ENCODE peak calls at places on chromosomes 13 and 19, in six cellular contexts. A, E, Z, G, N and W are unnamed samples. For H3K27me3, the result is how much of the 10 kb centered on the place peaks cover.

GRCh38 chr19:4391701-4392543 is 8.4 kb downstream of the SH3GL1 start:
- DNase-seq in N (no peak), Z (peak), A (no peak), E (no peak), G (peak), W (peak)

GRCh38 chr19:21604351-21604926 is 99.0 kb downstream of the ZNF429 start:
- DNase-seq in E (no peak), N (no peak), A (no peak), G (peak), Z (peak), W (peak)

GRCh38 chr13:97189943-97190342 is 32.2 kb upstream of the MBNL2 start:
- DNase-seq in Z (no peak), N (no peak), A (no peak), G (no peak), E (no peak), W (no peak)

GRCh38 chr19:7637374-7638256 is 705 bp downstream of the STXBP2 start:
- DNase-seq in A (no peak), G (no peak), N (peak), Z (peak), E (peak), W (no peak)

GRCh38 chr13:105070452-105070851 is 1465.0 kb downstream of the EFNB2 start:
- DNase-seq in G (peak), E (no peak), A (no peak), Z (no peak), N (no peak), W (no peak)

GRCh38 chr19:55661826-55662225 is 7.0 kb downstream of the U2AF2 start:
- DNase-seq in E (no peak), G (no peak), A (no peak), N (no peak), Z (no peak), W (no peak)

GRCh38 chr19:49767380-49767779 is 579 bp downstream of the AP2A1 start:
- DNase-seq in N (no peak), E (peak), Z (peak), A (no peak), G (no peak), W (no peak)

GRCh38 chr19:18086590-18087138 is at the start of gene IL12RB1:
- DNase-seq in N (peak), A (no peak), E (no peak), G (no peak), Z (no peak), W (no peak)

GRCh38 chr13:75702476-75702875 is 66.3 kb downstream of the LMO7 start:
- DNase-seq in A (no peak), E (no peak), G (no peak), Z (no peak), N (no peak), W (no peak)

GRCh38 chr13:50845211-50845610 is 1.7 kb upstream of the DLEU7 start:
- DNase-seq in Z (peak), A (no peak), E (no peak), N (no peak), G (peak), W (no peak)

GRCh38 chr19:53906211-53907192 is 2.6 kb upstream of the CACNG7 start:
- DNase-seq in E (peak), Z (peak), N (peak), A (no peak), G (no peak), W (no peak)

GRCh38 chr19:41785653-41786052 is 10.7 kb upstream of the CEACAM3 start:
- DNase-seq in E (peak), G (peak), N (peak), A (no peak), Z (peak), W (peak)

GRCh38 chr19:1833540-1833939 is 14.7 kb downstream of the REXO1 start:
- DNase-seq in A (no peak), G (no peak), Z (no peak), N (no peak), E (no peak), W (no peak)

GRCh38 chr13:41554626-41555386 is 97.5 kb downstream of the RGCC start:
- DNase-seq in Z (no peak), E (no peak), N (no peak), G (no peak), A (no peak), W (no peak)

GRCh38 chr13:106083620-106084350 is 451.7 kb downstream of the EFNB2 start:
- DNase-seq in N (peak), E (peak), Z (peak), G (peak), A (no peak), W (peak)

GRCh38 chr13:49248433-49249002 is 793 bp downstream of the CDADC1 start:
- DNase-seq in A (no peak), N (no peak), G (peak), E (peak), Z (peak), W (no peak)

GRCh38 chr13:97627566-97627965 is 193.6 kb downstream of the RAP2A start:
- DNase-seq in A (no peak), G (peak), Z (peak), E (peak), N (no peak), W (no peak)

GRCh38 chr19:55640577-55641375 is at the start of gene ZNF580:
- DNase-seq in N (peak), G (peak), A (no peak), E (peak), Z (peak), W (peak)

GRCh38 chr13:40146063-40146462 is 490.6 kb downstream of the COG6 start:
- DNase-seq in Z (no peak), E (no peak), G (no peak), N (no peak), A (no peak), W (peak)
- TF ChIP-seq CTCF in Z (no peak), E (no peak), G (no peak), N (no peak), A (no peak), W (peak)

GRCh38 chr13:98846521-98846920 is 94.0 kb upstream of the SLC15A1 start:
- DNase-seq in E (no peak), A (no peak), Z (no peak), G (no peak), N (no peak), W (no peak)

GRCh38 chr13:98843482-98843877 is 91.0 kb upstream of the SLC15A1 start:
- DNase-seq in N (no peak), E (no peak), A (no peak), Z (no peak), G (no peak), W (no peak)

GRCh38 chr13:98847780-98848179 is 95.3 kb upstream of the SLC15A1 start:
- DNase-seq in Z (peak), G (no peak), N (no peak), A (no peak), E (no peak), W (no peak)

GRCh38 chr13:98846991-98847390 is 94.5 kb upstream of the SLC15A1 start:
- DNase-seq in A (no peak), N (no peak), G (no peak), Z (no peak), E (no peak), W (no peak)

GRCh38 chr13:98845726-98846125 is 93.3 kb upstream of the SLC15A1 start:
- DNase-seq in E (no peak), G (peak), N (no peak), A (no peak), Z (no peak), W (no peak)
- H3K27ac ChIP-seq in E (no peak), G (no peak), N (no peak), A (no peak), Z (no peak), W (no peak)

GRCh38 chr19:47470447-47471195 is 1.1 kb downstream of the SLC8A2 start:
- DNase-seq in G (no peak), A (no peak), Z (no peak), N (no peak), E (no peak), W (no peak)

GRCh38 chr19:47465957-47466356 is 5.7 kb downstream of the SLC8A2 start:
- DNase-seq in G (no peak), N (no peak), Z (no peak), E (no peak), A (no peak), W (no peak)

GRCh38 chr19:47469419-47469700 is 2.3 kb downstream of the SLC8A2 start:
- DNase-seq in N (no peak), A (no peak), G (no peak), E (no peak), Z (no peak), W (no peak)

GRCh38 chr19:47469719-47470118 is 2.0 kb downstream of the SLC8A2 start:
- DNase-seq in N (no peak), G (no peak), Z (no peak), E (no peak), A (no peak), W (no peak)

GRCh38 chr19:47467914-47468313 is 3.8 kb downstream of the SLC8A2 start:
- DNase-seq in G (no peak), N (no peak), A (no peak), E (no peak), Z (no peak), W (no peak)
- H3K27me3 ChIP-seq in G (under half), N (half or more), A (under half), E (half or more), Z (under half), W (half or more)

DNA sequence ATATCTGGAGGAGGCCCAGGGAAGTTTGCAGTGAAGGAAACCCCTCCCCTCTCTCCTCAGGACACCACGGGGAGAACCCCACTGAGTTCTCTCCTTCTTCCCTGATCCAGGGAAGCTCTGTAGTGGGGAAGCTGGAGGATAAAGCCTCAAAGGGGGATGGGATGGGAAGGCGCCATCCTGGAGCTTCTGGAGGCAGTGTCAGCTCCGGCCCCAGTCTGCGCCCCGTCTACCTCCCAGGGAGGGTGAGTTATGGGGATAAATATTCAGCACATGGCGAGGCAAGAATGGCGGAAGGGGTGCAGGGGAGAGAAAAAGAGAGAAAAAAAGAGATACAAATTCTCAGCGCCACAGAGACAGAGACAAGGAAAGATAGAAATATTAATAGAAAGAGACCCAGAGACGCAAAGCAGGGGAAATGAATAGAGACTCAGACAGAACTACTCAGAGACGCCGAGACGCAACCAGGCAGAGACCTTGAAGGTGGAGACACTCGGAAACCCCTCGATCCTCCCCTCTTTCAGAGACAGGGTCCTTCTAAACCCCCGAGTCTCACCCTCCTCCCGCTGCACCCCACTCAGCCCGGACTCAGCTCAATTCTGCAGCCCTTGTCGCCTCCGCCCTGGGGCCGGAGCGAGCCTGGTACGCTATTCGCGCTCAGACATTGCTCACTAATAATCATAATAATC is 23.6 kb downstream of the OLFM2 start:
- DNase-seq in A (no peak), Z (no peak), E (no peak), G (no peak), N (no peak), W (no peak)
- TF ChIP-seq CTCF in A (no peak), Z (no peak), E (no peak), G (no peak), N (no peak), W (no peak)

GRCh38 chr13:102460806-102461205 is 59.0 kb upstream of the FGF14 start:
- DNase-seq in Z (no peak), G (no peak), A (no peak), E (no peak), N (no peak), W (no peak)
- H3K27ac ChIP-seq in Z (no peak), G (no peak), A (no peak), E (no peak), N (no peak), W (no peak)

DNA sequence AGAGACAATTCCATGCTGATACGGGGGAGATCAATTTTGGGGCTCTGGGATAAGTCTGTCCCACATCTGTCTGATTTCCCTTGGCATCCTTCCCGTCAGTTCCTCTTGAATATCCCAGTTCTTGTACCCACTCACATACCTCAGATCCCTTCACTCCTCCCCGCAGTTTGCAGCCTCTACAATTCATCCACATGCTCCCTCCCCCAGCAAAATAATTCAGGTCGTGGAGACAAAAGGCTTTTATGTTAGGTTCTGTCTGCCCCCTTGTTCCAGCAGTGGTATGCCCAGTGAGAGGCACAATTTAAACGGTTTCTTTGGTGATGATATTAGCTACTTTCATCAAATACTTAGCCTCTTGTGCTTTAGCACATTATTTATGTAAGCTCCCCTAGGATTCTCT is 9.6 kb downstream of the RPS16 start:
- DNase-seq in A (no peak), Z (no peak), G (no peak), E (no peak), N (no peak), W (no peak)
- H3K27me3 ChIP-seq in A (under half), Z (under half), G (under half), E (under half), N (under half), W (under half)

DNA sequence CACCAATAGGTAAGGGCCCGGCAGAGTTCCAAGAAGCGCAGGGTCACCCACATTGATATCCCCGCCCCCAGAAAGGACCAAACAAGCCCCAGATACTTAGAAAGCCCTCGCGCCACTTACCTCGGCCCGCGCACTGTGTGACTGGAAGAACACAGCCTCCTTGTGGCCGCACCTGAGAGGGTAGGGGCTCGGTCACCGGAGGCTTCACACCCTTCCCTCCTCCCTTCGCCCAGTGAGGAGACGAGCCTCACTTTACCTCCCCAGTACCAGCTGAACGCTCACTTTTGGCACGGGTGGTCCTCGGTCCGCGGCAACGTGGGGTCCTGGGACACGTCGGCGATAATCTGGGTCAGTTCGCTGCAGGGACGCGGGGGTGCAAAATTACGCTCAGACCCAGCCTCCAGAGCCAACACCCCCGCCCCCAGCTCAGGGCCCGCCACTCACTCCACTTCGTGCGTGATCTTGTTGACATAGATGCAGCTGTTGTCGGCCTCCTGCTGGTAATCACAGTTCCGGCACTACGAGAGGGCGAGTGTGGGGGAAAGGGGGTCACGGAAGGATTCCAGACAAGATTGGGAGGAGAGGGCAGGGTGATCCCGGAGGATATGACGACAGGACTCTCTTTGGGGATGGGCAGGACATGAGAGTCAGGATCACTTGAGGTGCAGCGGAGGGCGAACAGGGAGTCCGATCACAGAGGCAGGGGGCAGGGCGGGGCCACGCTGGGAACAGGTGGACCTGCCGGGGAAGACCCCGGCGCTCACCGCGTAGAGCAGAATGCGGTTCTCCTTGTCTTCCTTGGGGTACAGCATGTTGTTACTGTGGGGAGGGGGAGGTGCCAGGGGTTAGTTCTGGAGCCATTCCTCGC is 546 bp downstream of the POLR2I start:
- DNase-seq in A (no peak), N (peak), G (peak), E (peak), Z (peak), W (peak)
- TF ChIP-seq CTCF in A (no peak), N (peak), G (no peak), E (peak), Z (no peak), W (peak)